ENCODE peak calls at places on chromosomes 2 and 18, in five cellular contexts. One of them, this sample, is unnamed.

GRCh38 chr2:71498261-71498701 is 44.9 kb downstream of the DYSF start:
- DNase-seq in IMR-90: peak; percentile 89
- DNase-seq in AG04450: peak; percentile 26
- DNase-seq in mucosa of descending colon: no peak
- DNase-seq in CD8-positive, alpha-beta memory T cell: no peak
- DNase-seq in this sample: no peak

GRCh38 chr2:108575132-108575966 is 41.1 kb downstream of the LIMS1 start:
- DNase-seq in IMR-90: peak; percentile 95
- DNase-seq in AG04450: peak; percentile 86
- DNase-seq in mucosa of descending colon: no peak
- DNase-seq in CD8-positive, alpha-beta memory T cell: no peak
- DNase-seq in this sample: no peak

GRCh38 chr2:72757177-72757775 is 68.6 kb downstream of the EXOC6B start:
- DNase-seq in IMR-90: peak; percentile 76
- DNase-seq in AG04450: no peak
- DNase-seq in mucosa of descending colon: no peak
- DNase-seq in CD8-positive, alpha-beta memory T cell: no peak
- DNase-seq in this sample: no peak

GRCh38 chr2:125424386-125424785 is 1231.6 kb upstream of the GYPC start:
- DNase-seq in IMR-90: no peak
- DNase-seq in AG04450: no peak
- DNase-seq in mucosa of descending colon: no peak
- DNase-seq in CD8-positive, alpha-beta memory T cell: no peak
- DNase-seq in this sample: no peak

GRCh38 chr18:26863921-26864497 is 1.5 kb downstream of the AQP4 start:
- DNase-seq in IMR-90: no peak
- DNase-seq in AG04450: no peak
- DNase-seq in mucosa of descending colon: no peak
- DNase-seq in CD8-positive, alpha-beta memory T cell: no peak
- DNase-seq in this sample: no peak

GRCh38 chr2:226647626-226648518 is 151.7 kb downstream of the IRS1 start:
- DNase-seq in IMR-90: peak; percentile 37
- DNase-seq in AG04450: no peak
- DNase-seq in mucosa of descending colon: no peak
- DNase-seq in CD8-positive, alpha-beta memory T cell: no peak
- DNase-seq in this sample: no peak

GRCh38 chr2:101251844-101252407 is 760 bp upstream of the CNOT11 start:
- DNase-seq in IMR-90: no peak
- DNase-seq in AG04450: no peak
- DNase-seq in mucosa of descending colon: peak; percentile 59
- DNase-seq in CD8-positive, alpha-beta memory T cell: peak; percentile 59
- DNase-seq in this sample: peak; percentile 45

GRCh38 chr2:206585335-206585734 is 57.0 kb upstream of the FAM237A start:
- DNase-seq in IMR-90: peak; percentile 42
- DNase-seq in AG04450: no peak
- DNase-seq in mucosa of descending colon: no peak
- DNase-seq in CD8-positive, alpha-beta memory T cell: no peak
- DNase-seq in this sample: no peak

GRCh38 chr2:118521960-118522359 is 325.5 kb downstream of the EN1 start:
- DNase-seq in IMR-90: no peak
- DNase-seq in AG04450: no peak
- DNase-seq in mucosa of descending colon: no peak
- DNase-seq in CD8-positive, alpha-beta memory T cell: no peak
- DNase-seq in this sample: no peak

GRCh38 chr2:138522556-138522955 is 21.0 kb downstream of the SPOPL start:
- DNase-seq in IMR-90: no peak
- DNase-seq in AG04450: no peak
- DNase-seq in mucosa of descending colon: no peak
- DNase-seq in CD8-positive, alpha-beta memory T cell: no peak
- DNase-seq in this sample: no peak

GRCh38 chr18:41829648-41830516 is 125.2 kb upstream of the PIK3C3 start:
- DNase-seq in IMR-90: no peak
- DNase-seq in AG04450: no peak
- DNase-seq in mucosa of descending colon: no peak
- DNase-seq in CD8-positive, alpha-beta memory T cell: no peak
- DNase-seq in this sample: no peak

GRCh38 chr2:241816431-241817121 is 7.6 kb downstream of the NEU4 start:
- DNase-seq in IMR-90: no peak
- DNase-seq in AG04450: no peak
- DNase-seq in mucosa of descending colon: peak; percentile 32
- DNase-seq in CD8-positive, alpha-beta memory T cell: no peak
- DNase-seq in this sample: no peak

GRCh38 chr2:191023235-191023679 is 9.3 kb upstream of the STAT1 start:
- DNase-seq in IMR-90: no peak
- DNase-seq in AG04450: no peak
- DNase-seq in mucosa of descending colon: no peak
- DNase-seq in CD8-positive, alpha-beta memory T cell: peak; percentile 44
- DNase-seq in this sample: peak; percentile 92

GRCh38 chr2:201696151-201696659 is 2.2 kb downstream of the MPP4 start:
- DNase-seq in IMR-90: peak; percentile 96
- DNase-seq in AG04450: peak; percentile 85
- DNase-seq in mucosa of descending colon: no peak
- DNase-seq in CD8-positive, alpha-beta memory T cell: no peak
- DNase-seq in this sample: no peak

GRCh38 chr2:160869411-160869810 is 290.8 kb upstream of the TANK start:
- DNase-seq in IMR-90: peak; percentile 94
- DNase-seq in AG04450: peak; percentile 73
- DNase-seq in mucosa of descending colon: no peak
- DNase-seq in CD8-positive, alpha-beta memory T cell: no peak
- DNase-seq in this sample: no peak

GRCh38 chr18:47986724-47987455 is 56.4 kb upstream of the SMAD2 start:
- DNase-seq in IMR-90: no peak
- DNase-seq in AG04450: no peak
- DNase-seq in mucosa of descending colon: no peak
- DNase-seq in CD8-positive, alpha-beta memory T cell: no peak
- DNase-seq in this sample: no peak

GRCh38 chr2:241239552-241240202 is 51.2 kb downstream of the ANO7 start:
- DNase-seq in IMR-90: no peak
- DNase-seq in AG04450: no peak
- DNase-seq in mucosa of descending colon: no peak
- DNase-seq in CD8-positive, alpha-beta memory T cell: no peak
- DNase-seq in this sample: no peak

GRCh38 chr2:75041226-75041625 is 82.8 kb downstream of the POLE4 start:
- DNase-seq in IMR-90: no peak
- DNase-seq in AG04450: no peak
- DNase-seq in mucosa of descending colon: no peak
- DNase-seq in CD8-positive, alpha-beta memory T cell: no peak
- DNase-seq in this sample: no peak

GRCh38 chr2:158443613-158444012 is 12.9 kb downstream of the CCDC148 start:
- DNase-seq in IMR-90: no peak
- DNase-seq in AG04450: no peak
- DNase-seq in mucosa of descending colon: no peak
- DNase-seq in CD8-positive, alpha-beta memory T cell: no peak
- DNase-seq in this sample: no peak

GRCh38 chr18:25810736-25811135 is 279.7 kb downstream of the SS18 start:
- DNase-seq in IMR-90: no peak
- DNase-seq in AG04450: no peak
- DNase-seq in mucosa of descending colon: no peak
- DNase-seq in CD8-positive, alpha-beta memory T cell: no peak
- DNase-seq in this sample: no peak

GRCh38 chr2:23423062-23423872 is 38.3 kb downstream of the KLHL29 start:
- DNase-seq in IMR-90: no peak
- DNase-seq in AG04450: no peak
- DNase-seq in mucosa of descending colon: no peak
- DNase-seq in CD8-positive, alpha-beta memory T cell: no peak
- DNase-seq in this sample: no peak

GRCh38 chr2:59585657-59586056 is 967.8 kb downstream of the BCL11A start:
- DNase-seq in IMR-90: no peak
- DNase-seq in AG04450: no peak
- DNase-seq in mucosa of descending colon: no peak
- DNase-seq in CD8-positive, alpha-beta memory T cell: no peak
- DNase-seq in this sample: no peak

DNA sequence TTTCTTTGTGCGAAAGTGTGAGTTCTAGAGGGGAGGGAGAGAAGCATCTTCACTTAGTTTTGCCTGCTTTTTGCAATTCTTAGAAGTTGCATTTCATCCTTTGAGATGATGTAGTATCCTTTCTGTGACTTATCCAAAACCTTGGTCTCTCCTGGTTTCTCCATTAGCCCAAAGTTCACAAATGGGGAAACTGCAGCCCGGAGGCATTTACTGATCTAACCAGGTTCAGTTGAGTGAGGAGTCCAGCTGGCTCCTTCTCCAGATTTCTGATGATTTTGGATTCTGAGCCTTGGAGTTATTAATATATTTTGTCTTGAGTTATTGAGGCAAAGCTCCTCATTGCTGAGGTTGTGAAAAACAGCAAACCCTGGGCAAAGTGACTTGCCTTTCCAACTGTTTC is 1.6 kb downstream of the SLC1A4 start:
- DNase-seq in IMR-90: no peak
- DNase-seq in AG04450: no peak
- DNase-seq in mucosa of descending colon: no peak
- DNase-seq in CD8-positive, alpha-beta memory T cell: no peak
- DNase-seq in this sample: no peak
- H3K4me3 ChIP-seq in IMR-90: peak overlapping the region; percentile 78
- H3K4me3 ChIP-seq in AG04450: peak overlapping the region; percentile 88
- H3K4me3 ChIP-seq in mucosa of descending colon: no peak overlapping the region
- H3K4me3 ChIP-seq in CD8-positive, alpha-beta memory T cell: no peak overlapping the region
- H3K4me3 ChIP-seq in this sample: no peak overlapping the region

DNA sequence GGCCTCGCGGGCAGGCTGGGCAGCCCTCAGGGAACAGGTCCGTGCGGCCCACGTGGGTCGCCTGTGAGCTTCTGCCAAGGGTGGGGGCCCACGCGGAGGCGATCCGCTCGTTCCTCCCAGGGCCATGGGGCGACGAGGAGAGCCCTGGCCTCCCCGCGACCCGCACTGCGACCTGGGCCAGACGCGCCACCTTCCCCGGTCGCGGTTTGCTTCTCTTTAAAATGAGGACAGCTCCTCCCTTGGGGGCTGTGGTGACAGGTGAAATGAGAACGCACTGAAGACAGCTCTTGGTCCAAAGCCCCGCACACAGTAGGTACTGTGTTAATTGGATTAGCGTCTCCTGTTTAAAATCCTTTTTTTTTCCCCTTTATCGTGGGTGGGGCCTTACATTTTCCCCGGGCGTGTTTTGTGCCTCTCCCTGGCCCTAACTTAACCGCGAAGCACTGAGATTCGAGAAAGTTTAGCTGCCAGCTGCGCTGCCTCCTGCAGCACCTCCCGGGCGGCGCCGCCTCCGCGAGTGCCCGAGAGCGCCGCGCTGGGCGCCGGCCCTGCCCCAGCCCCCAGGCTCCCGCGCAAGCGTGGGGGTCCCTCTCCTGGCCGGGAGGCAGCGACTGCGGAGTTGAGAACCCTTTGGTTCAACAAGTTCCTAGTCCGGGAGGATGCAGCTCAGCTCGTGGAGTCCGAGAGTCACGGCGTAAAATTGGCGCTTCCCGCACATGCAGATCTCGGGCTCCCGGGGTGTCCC is 1.1 kb downstream of the HPCAL1 start:
- DNase-seq in IMR-90: peak; percentile 56
- DNase-seq in AG04450: no peak
- DNase-seq in mucosa of descending colon: peak; percentile 76
- DNase-seq in CD8-positive, alpha-beta memory T cell: peak; percentile 64
- DNase-seq in this sample: no peak
- H3K4me3 ChIP-seq in IMR-90: peak overlapping the region; percentile 72
- H3K4me3 ChIP-seq in AG04450: peak overlapping the region; percentile 89
- H3K4me3 ChIP-seq in mucosa of descending colon: peak overlapping the region; percentile 84
- H3K4me3 ChIP-seq in CD8-positive, alpha-beta memory T cell: peak overlapping the region; percentile 76
- H3K4me3 ChIP-seq in this sample: peak overlapping the region; percentile 55

GRCh38 chr2:145067631-145068030 is 547.7 kb upstream of the ZEB2 start:
- DNase-seq in IMR-90: no peak
- DNase-seq in AG04450: no peak
- DNase-seq in mucosa of descending colon: no peak
- DNase-seq in CD8-positive, alpha-beta memory T cell: no peak
- DNase-seq in this sample: no peak

GRCh38 chr2:145066151-145066661 is 546.3 kb upstream of the ZEB2 start:
- DNase-seq in IMR-90: peak; percentile 5
- DNase-seq in AG04450: no peak
- DNase-seq in mucosa of descending colon: no peak
- DNase-seq in CD8-positive, alpha-beta memory T cell: no peak
- DNase-seq in this sample: no peak

GRCh38 chr2:145068509-145068908 is 548.6 kb upstream of the ZEB2 start:
- DNase-seq in IMR-90: no peak
- DNase-seq in AG04450: no peak
- DNase-seq in mucosa of descending colon: no peak
- DNase-seq in CD8-positive, alpha-beta memory T cell: no peak
- DNase-seq in this sample: no peak

GRCh38 chr2:145065278-145065677 is 545.4 kb upstream of the ZEB2 start:
- DNase-seq in IMR-90: peak; percentile 27
- DNase-seq in AG04450: no peak
- DNase-seq in mucosa of descending colon: no peak
- DNase-seq in CD8-positive, alpha-beta memory T cell: no peak
- DNase-seq in this sample: no peak

DNA sequence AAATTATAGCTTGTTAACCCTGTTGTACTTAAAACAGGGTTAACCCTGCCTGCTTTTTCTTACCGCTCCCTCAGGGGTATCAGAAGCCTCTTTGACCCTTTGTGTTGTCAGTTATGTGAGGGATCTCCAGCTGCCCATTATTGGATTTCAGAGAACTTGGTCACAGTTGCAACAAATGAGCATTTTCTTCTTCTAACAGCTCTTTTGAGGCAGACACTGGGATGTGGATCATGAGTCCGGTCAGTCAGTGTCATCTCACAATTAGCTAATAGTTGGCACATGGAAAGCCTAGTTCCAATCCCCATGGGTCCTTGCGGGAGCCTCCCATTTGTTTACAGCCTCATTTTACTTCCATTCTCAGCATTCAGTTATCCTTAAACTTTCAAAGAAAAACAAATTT is 546.9 kb upstream of the ZEB2 start:
- DNase-seq in IMR-90: no peak
- DNase-seq in AG04450: no peak
- DNase-seq in mucosa of descending colon: no peak
- DNase-seq in CD8-positive, alpha-beta memory T cell: no peak
- DNase-seq in this sample: no peak
- H3K4me3 ChIP-seq in IMR-90: no peak overlapping the region
- H3K4me3 ChIP-seq in AG04450: no peak overlapping the region
- H3K4me3 ChIP-seq in mucosa of descending colon: no peak overlapping the region
- H3K4me3 ChIP-seq in CD8-positive, alpha-beta memory T cell: no peak overlapping the region
- H3K4me3 ChIP-seq in this sample: no peak overlapping the region

GRCh38 chr18:36829362-36830140 is 624 bp downstream of the KIAA1328 start:
- DNase-seq in IMR-90: peak; percentile 19
- DNase-seq in AG04450: no peak
- DNase-seq in mucosa of descending colon: no peak
- DNase-seq in CD8-positive, alpha-beta memory T cell: no peak
- DNase-seq in this sample: no peak

GRCh38 chr18:36831139-36831538 is 2.2 kb downstream of the KIAA1328 start:
- DNase-seq in IMR-90: peak; percentile 63
- DNase-seq in AG04450: no peak
- DNase-seq in mucosa of descending colon: no peak
- DNase-seq in CD8-positive, alpha-beta memory T cell: no peak
- DNase-seq in this sample: no peak

GRCh38 chr18:36828157-36828629 is 609 bp downstream of the TPGS2 start:
- DNase-seq in IMR-90: peak; percentile 55
- DNase-seq in AG04450: no peak
- DNase-seq in mucosa of descending colon: no peak
- DNase-seq in CD8-positive, alpha-beta memory T cell: no peak
- DNase-seq in this sample: no peak

GRCh38 chr18:36828630-36829361 is at the start of the genes KIAA1328 and TPGS2:
- DNase-seq in IMR-90: peak; percentile 81
- DNase-seq in AG04450: no peak
- DNase-seq in mucosa of descending colon: peak; percentile 93
- DNase-seq in CD8-positive, alpha-beta memory T cell: peak; percentile 88
- DNase-seq in this sample: peak; percentile 79

DNA sequence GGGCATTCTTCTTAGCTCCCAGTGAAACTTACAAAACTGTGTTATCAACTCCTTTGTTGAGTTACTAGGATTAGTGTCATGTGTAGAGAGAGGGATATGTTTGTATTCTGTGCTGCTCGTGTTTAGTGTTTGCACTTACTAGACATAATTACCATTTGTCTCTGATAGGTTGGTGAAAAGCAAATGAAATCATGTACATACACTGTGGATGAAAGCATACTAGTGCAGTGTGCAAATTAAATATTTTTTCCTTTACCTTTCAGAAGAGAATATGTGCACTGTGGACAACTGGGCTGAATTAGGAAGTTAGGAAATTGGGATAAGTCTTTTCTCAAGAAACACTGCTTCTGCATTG is 1.2 kb downstream of the KIAA1328 start:
- DNase-seq in IMR-90: no peak
- DNase-seq in AG04450: no peak
- DNase-seq in mucosa of descending colon: no peak
- DNase-seq in CD8-positive, alpha-beta memory T cell: no peak
- DNase-seq in this sample: no peak
- H3K4me3 ChIP-seq in IMR-90: peak overlapping the region; percentile 98
- H3K4me3 ChIP-seq in AG04450: peak overlapping the region; percentile 98
- H3K4me3 ChIP-seq in mucosa of descending colon: no peak overlapping the region
- H3K4me3 ChIP-seq in CD8-positive, alpha-beta memory T cell: peak overlapping the region; percentile 95
- H3K4me3 ChIP-seq in this sample: peak overlapping the region; percentile 95